ENCODE peak calls at places on chromosomes 5 and 9, in five cellular contexts. A is GM12865; K is HFF-Myc; Z is HCT116; D is effector memory CD4-positive, alpha-beta T cell. G is an unnamed sample.

GRCh38 chr5:1736065-1736464 is 63.6 kb downstream of the MRPL36 start:
- DNase-seq in Z (no peak), A (no peak), K (no peak), D (no peak), G (no peak)

GRCh38 chr9:122200960-122201635 is 27.7 kb downstream of the LHX6 start:
- DNase-seq in A (no peak), K (no peak), D (no peak), Z (no peak), G (no peak)

GRCh38 chr5:31421806-31422586 is 109.9 kb downstream of the DROSHA start:
- DNase-seq in Z (no peak), D (no peak), K (no peak), A (no peak), G (no peak)

GRCh38 chr9:131960311-131960710 is 119.4 kb downstream of the MED27 start:
- DNase-seq in D (no peak), A (no peak), Z (no peak), K (no peak), G (no peak)

GRCh38 chr9:123438821-123439220 is 82.8 kb downstream of the CRB2 start:
- DNase-seq in D (no peak), K (no peak), Z (no peak), A (no peak), G (no peak)

GRCh38 chr9:20981486-20981885 is 50.0 kb downstream of the HACD4 start:
- DNase-seq in D (no peak), Z (no peak), K (peak; percentile 53), A (no peak), G (no peak)

GRCh38 chr9:129549684-129550083 is 71.2 kb downstream of the C9orf50 start:
- DNase-seq in Z (no peak), A (no peak), K (no peak), D (no peak), G (no peak)

GRCh38 chr9:86452194-86452828 is 98.1 kb upstream of the TUT7 start:
- DNase-seq in A (no peak), D (no peak), Z (no peak), K (no peak), G (no peak)

GRCh38 chr5:87572092-87572491 is 159.4 kb upstream of the CCNH start:
- DNase-seq in K (no peak), Z (no peak), A (no peak), D (no peak), G (no peak)

GRCh38 chr5:34826347-34826746 is 12.6 kb upstream of the TTC23L start:
- DNase-seq in A (no peak), K (no peak), Z (no peak), D (no peak), G (no peak)

GRCh38 chr5:50807661-50808060 is 141.2 kb downstream of the PARP8 start:
- DNase-seq in A (no peak), K (peak; percentile 1), D (no peak), Z (no peak), G (no peak)

GRCh38 chr9:121123816-121124536 is 49.2 kb downstream of the CNTRL start:
- DNase-seq in A (no peak), Z (no peak), D (no peak), K (no peak), G (no peak)

GRCh38 chr9:38213591-38213990 is 144.6 kb upstream of the SHB start:
- DNase-seq in A (no peak), Z (no peak), D (no peak), K (no peak), G (no peak)

GRCh38 chr9:105329729-105330082 is 85.3 kb downstream of the SLC44A1 start:
- DNase-seq in D (no peak), K (no peak), Z (no peak), A (no peak), G (no peak)

GRCh38 chr9:81318571-81318970 is 370.8 kb downstream of the TLE1 start:
- DNase-seq in Z (no peak), K (peak; percentile 15), A (no peak), D (no peak), G (no peak)

GRCh38 chr5:10856646-10857332 is 95.8 kb upstream of the DAP start:
- DNase-seq in A (peak; percentile 33), K (no peak), Z (no peak), D (no peak), G (no peak)

GRCh38 chr9:38337706-38338264 is 54.7 kb upstream of the ALDH1B1 start:
- DNase-seq in K (no peak), A (no peak), Z (no peak), D (no peak), G (no peak)

GRCh38 chr5:167998148-167998767 is 293.2 kb upstream of the WWC1 start:
- DNase-seq in K (no peak), A (no peak), Z (no peak), D (no peak), G (no peak)

GRCh38 chr9:16029056-16029615 is 476.3 kb downstream of the CCDC171 start:
- DNase-seq in D (no peak), Z (no peak), A (no peak), K (peak; percentile 96), G (no peak)

GRCh38 chr5:61805101-61805500 is 473.0 kb downstream of the ZSWIM6 start:
- DNase-seq in Z (no peak), K (peak; percentile 56), D (no peak), A (no peak), G (no peak)

GRCh38 chr5:94281402-94281801 is 337.0 kb downstream of the KIAA0825 start:
- DNase-seq in K (no peak), D (no peak), Z (no peak), A (no peak), G (no peak)

GRCh38 chr5:105931782-105932489 is 1738.8 kb downstream of the EFNA5 start:
- DNase-seq in A (no peak), Z (no peak), D (no peak), K (no peak), G (no peak)

GRCh38 chr5:73591102-73591695 is 25.7 kb downstream of the UTP15 start:
- DNase-seq in D (no peak), Z (peak; percentile 83), A (peak; percentile 89), K (peak; percentile 76), G (peak; percentile 48)

GRCh38 chr5:181109489-181110013 is 21.4 kb downstream of the OR2V1 start:
- DNase-seq in Z (no peak), A (no peak), K (no peak), D (no peak), G (no peak)

GRCh38 chr5:29697786-29698414 is 1495.6 kb upstream of the CDH6 start:
- DNase-seq in K (no peak), D (no peak), Z (no peak), A (no peak), G (no peak)

GRCh38 chr9:93672622-93673270 is 96.4 kb downstream of the PHF2 start:
- DNase-seq in A (no peak), Z (no peak), D (no peak), K (no peak), G (no peak)

GRCh38 chr9:13330396-13331004 is 51.0 kb upstream of the MPDZ start:
- DNase-seq in A (no peak), K (no peak), D (no peak), Z (no peak), G (no peak)

GRCh38 chr5:142697356-142697807 is 11.5 kb upstream of the FGF1 start:
- DNase-seq in Z (no peak), K (no peak), A (no peak), D (no peak), G (no peak)

GRCh38 chr5:67182406-67182805 is 14.2 kb downstream of the CD180 start:
- DNase-seq in A (no peak), D (no peak), K (peak; percentile 61), Z (no peak), G (peak; percentile 50)

GRCh38 chr9:74824654-74825053 is 63.1 kb downstream of the TRPM6 start:
- DNase-seq in K (no peak), D (no peak), Z (no peak), A (no peak), G (no peak)

GRCh38 chr5:56649569-56649968 is 165.8 kb upstream of the MAP3K1 start:
- DNase-seq in A (no peak), D (no peak), Z (no peak), K (peak; percentile 66), G (no peak)

GRCh38 chr9:8958358-8958757 is 1158.8 kb upstream of the DMAC1 start:
- DNase-seq in D (no peak), A (no peak), K (no peak), Z (no peak), G (no peak)

GRCh38 chr9:124267271-124267807 is 9.6 kb downstream of the NEK6 start:
- DNase-seq in A (no peak), Z (no peak), K (no peak), D (no peak), G (peak; percentile 90)

GRCh38 chr9:87725900-87726709 is at the start of gene CTSL:
- DNase-seq in K (peak; percentile 24), D (peak; percentile 16), A (no peak), Z (peak; percentile 59), G (peak; percentile 83)

GRCh38 chr5:135826221-135826525 is 8.3 kb upstream of the SLC25A48 start:
- DNase-seq in Z (no peak), A (no peak), K (no peak), D (no peak), G (peak; percentile 22)

GRCh38 chr9:5438301-5439162 is 807 bp upstream of the PLGRKT start:
- DNase-seq in A (peak; percentile 92), Z (no peak), K (no peak), D (peak; percentile 51), G (no peak)

GRCh38 chr9:126144617-126145456 is 181.8 kb upstream of the MVB12B start:
- DNase-seq in K (no peak), D (no peak), Z (no peak), A (no peak), G (no peak)

GRCh38 chr5:168609806-168610482 is 30.8 kb upstream of the PANK3 start:
- DNase-seq in K (no peak), Z (no peak), A (no peak), D (no peak), G (no peak)

GRCh38 chr5:15499528-15500325 is at the start of gene FBXL7:
- DNase-seq in D (no peak), A (peak; percentile 22), K (no peak), Z (no peak), G (peak; percentile 74)
- H3K4me3 ChIP-seq in D (no peak within 1 kb of the TSS), A (no peak within 1 kb of the TSS), K (peak within 1 kb of the TSS; percentile 79), Z (no peak within 1 kb of the TSS), G (peak within 1 kb of the TSS; percentile 60)

DNA sequence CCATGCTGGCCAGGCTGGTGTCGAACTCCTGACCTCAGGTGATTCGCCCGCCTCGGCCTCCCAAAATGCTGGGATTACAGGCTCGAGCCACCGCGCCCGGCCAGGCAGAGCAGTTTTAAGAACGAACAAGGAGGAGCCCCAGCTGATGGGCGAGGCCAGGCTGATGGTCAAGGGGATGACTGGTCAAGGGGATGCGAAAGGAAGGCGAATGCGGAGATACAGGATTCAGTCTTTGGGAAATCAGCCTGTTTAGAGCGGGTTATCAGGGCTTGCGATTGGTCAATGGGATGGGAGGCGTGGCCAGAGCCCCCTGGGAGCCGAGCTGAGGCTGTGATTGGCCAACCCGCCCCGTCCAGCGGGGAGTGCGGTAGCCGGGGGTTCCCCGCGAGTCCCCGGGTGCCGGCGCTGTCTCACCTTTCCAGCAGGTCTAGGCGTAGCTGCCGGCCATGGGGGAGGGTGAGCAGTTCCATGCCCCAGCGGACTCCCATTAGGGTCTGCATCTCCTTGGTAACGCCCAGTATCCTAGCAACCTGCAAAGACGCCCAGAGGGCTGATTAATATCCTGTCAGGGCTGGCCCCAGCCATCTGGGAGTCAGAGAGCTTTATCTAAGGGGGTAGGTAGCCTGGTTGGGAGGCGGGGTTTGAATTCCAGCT is 7.5 kb upstream of the TOR2A start:
- DNase-seq in K (peak; percentile 55), D (no peak), Z (no peak), A (no peak), G (no peak)
- H3K4me3 ChIP-seq in K (peak overlapping the region; percentile 36), D (no peak overlapping the region), Z (no peak overlapping the region), A (no peak overlapping the region), G (no peak overlapping the region)

GRCh38 chr5:132488590-132488989 is 2.0 kb downstream of the IRF1 start:
- DNase-seq in Z (no peak), D (no peak), K (no peak), A (no peak), G (no peak)
- H3K4me3 ChIP-seq in Z (no peak overlapping the region), D (peak overlapping the region; percentile 97), K (peak overlapping the region; percentile 58), A (peak overlapping the region; percentile 73), G (no peak overlapping the region)

GRCh38 chr5:139389701-139390638 is at the start of gene MZB1:
- DNase-seq in A (peak; percentile 98), D (peak; percentile 49), Z (no peak), K (no peak), G (no peak)
- H3K4me3 ChIP-seq in A (peak within 1 kb of the TSS; percentile 88), D (no peak within 1 kb of the TSS), Z (no peak within 1 kb of the TSS), K (no peak within 1 kb of the TSS), G (no peak within 1 kb of the TSS)

G was measured in lung.